ENCODE peak calls at places on chromosomes 16 and 17, in five cellular contexts. One of them, this sample, is unnamed.

GRCh38 chr16:79257958-79258490 is 342.5 kb downstream of the MAF start:
- DNase-seq in K562: no peak
- DNase-seq in SK-N-SH: no peak
- DNase-seq in HepG2: no peak
- DNase-seq in GM12878: no peak
- DNase-seq in this sample: no peak

GRCh38 chr16:1911467-1912214 is 6.6 kb downstream of the HS3ST6 start:
- DNase-seq in SK-N-SH: no peak
- DNase-seq in HepG2: no peak
- DNase-seq in GM12878: no peak
- DNase-seq in K562: no peak
- DNase-seq in this sample: no peak

GRCh38 chr17:67725232-67726206 is 7.8 kb downstream of the NOL11 start:
- DNase-seq in GM12878: no peak
- DNase-seq in K562: no peak
- DNase-seq in HepG2: no peak
- DNase-seq in SK-N-SH: no peak
- DNase-seq in this sample: no peak

GRCh38 chr17:80559688-80560290 is 15.2 kb downstream of the RPTOR start:
- DNase-seq in GM12878: no peak
- DNase-seq in K562: no peak
- DNase-seq in HepG2: no peak
- DNase-seq in SK-N-SH: no peak
- DNase-seq in this sample: no peak

GRCh38 chr16:25060920-25061319 is 45.8 kb upstream of the ARHGAP17 start:
- DNase-seq in GM12878: no peak
- DNase-seq in HepG2: no peak
- DNase-seq in SK-N-SH: no peak
- DNase-seq in K562: no peak
- DNase-seq in this sample: no peak

GRCh38 chr16:11461595-11461990 is 116.3 kb downstream of the RMI2 start:
- DNase-seq in HepG2: no peak
- DNase-seq in K562: no peak
- DNase-seq in SK-N-SH: no peak
- DNase-seq in GM12878: no peak
- DNase-seq in this sample: no peak

GRCh38 chr17:76085731-76086366 is 6.9 kb downstream of the ZACN start:
- DNase-seq in GM12878: no peak
- DNase-seq in K562: no peak
- DNase-seq in HepG2: no peak
- DNase-seq in SK-N-SH: peak
- DNase-seq in this sample: no peak

GRCh38 chr16:53812914-53813313 is 109.0 kb downstream of the FTO start:
- DNase-seq in HepG2: no peak
- DNase-seq in SK-N-SH: no peak
- DNase-seq in GM12878: no peak
- DNase-seq in K562: peak
- DNase-seq in this sample: no peak

GRCh38 chr17:57669671-57670529 is 75.2 kb downstream of the CCDC182 start:
- DNase-seq in GM12878: no peak
- DNase-seq in K562: no peak
- DNase-seq in SK-N-SH: peak
- DNase-seq in HepG2: no peak
- DNase-seq in this sample: no peak

GRCh38 chr17:7652659-7653343 is 2.1 kb downstream of the ATP1B2 start:
- DNase-seq in HepG2: no peak
- DNase-seq in SK-N-SH: no peak
- DNase-seq in K562: no peak
- DNase-seq in GM12878: no peak
- DNase-seq in this sample: no peak

GRCh38 chr17:74305865-74306654 is 20.0 kb upstream of the KIF19 start:
- DNase-seq in K562: no peak
- DNase-seq in HepG2: no peak
- DNase-seq in SK-N-SH: no peak
- DNase-seq in GM12878: no peak
- DNase-seq in this sample: no peak

GRCh38 chr17:41775394-41776226 is 10.9 kb downstream of the JUP start:
- DNase-seq in SK-N-SH: no peak
- DNase-seq in K562: no peak
- DNase-seq in GM12878: no peak
- DNase-seq in HepG2: no peak
- DNase-seq in this sample: no peak

GRCh38 chr16:19804538-19805323 is 79.9 kb downstream of the GPRC5B start:
- DNase-seq in SK-N-SH: no peak
- DNase-seq in HepG2: no peak
- DNase-seq in K562: peak
- DNase-seq in GM12878: no peak
- DNase-seq in this sample: no peak
- TF ChIP-seq YY1 in SK-N-SH: no peak
- TF ChIP-seq YY1 in HepG2: no peak
- TF ChIP-seq YY1 in K562: no peak
- TF ChIP-seq YY1 in GM12878: no peak
- TF ChIP-seq YY1 in this sample: no peak

GRCh38 chr17:30326816-30327215 is 7.0 kb downstream of the TMIGD1 start:
- DNase-seq in SK-N-SH: no peak
- DNase-seq in GM12878: no peak
- DNase-seq in HepG2: no peak
- DNase-seq in K562: no peak
- DNase-seq in this sample: no peak

GRCh38 chr17:30333503-30334240 is at the start of gene TMIGD1:
- DNase-seq in SK-N-SH: no peak
- DNase-seq in K562: no peak
- DNase-seq in HepG2: no peak
- DNase-seq in GM12878: no peak
- DNase-seq in this sample: no peak

GRCh38 chr17:30334421-30334820 is 564 bp upstream of the TMIGD1 start:
- DNase-seq in GM12878: no peak
- DNase-seq in K562: no peak
- DNase-seq in HepG2: no peak
- DNase-seq in SK-N-SH: no peak
- DNase-seq in this sample: no peak

GRCh38 chr17:30336369-30337171 is 2.7 kb upstream of the TMIGD1 start:
- DNase-seq in GM12878: no peak
- DNase-seq in HepG2: peak
- DNase-seq in SK-N-SH: peak
- DNase-seq in K562: peak
- DNase-seq in this sample: peak

GRCh38 chr17:30332057-30332542 is 1.8 kb downstream of the TMIGD1 start:
- DNase-seq in SK-N-SH: no peak
- DNase-seq in K562: no peak
- DNase-seq in HepG2: peak
- DNase-seq in GM12878: peak
- DNase-seq in this sample: no peak
- TF ChIP-seq JUND in SK-N-SH: peak
- TF ChIP-seq JUND in K562: no peak
- TF ChIP-seq JUND in HepG2: no peak
- TF ChIP-seq JUND in GM12878: no peak
- TF ChIP-seq JUND in this sample: no peak

GRCh38 chr17:15479697-15480096 is 12.3 kb upstream of the CDRT4 start:
- DNase-seq in K562: no peak
- DNase-seq in HepG2: peak
- DNase-seq in GM12878: no peak
- DNase-seq in SK-N-SH: no peak
- DNase-seq in this sample: peak
- TF ChIP-seq REST in K562: no peak
- TF ChIP-seq REST in HepG2: no peak
- TF ChIP-seq REST in GM12878: no peak
- TF ChIP-seq REST in SK-N-SH: no peak
- TF ChIP-seq REST in this sample: no peak

DNA sequence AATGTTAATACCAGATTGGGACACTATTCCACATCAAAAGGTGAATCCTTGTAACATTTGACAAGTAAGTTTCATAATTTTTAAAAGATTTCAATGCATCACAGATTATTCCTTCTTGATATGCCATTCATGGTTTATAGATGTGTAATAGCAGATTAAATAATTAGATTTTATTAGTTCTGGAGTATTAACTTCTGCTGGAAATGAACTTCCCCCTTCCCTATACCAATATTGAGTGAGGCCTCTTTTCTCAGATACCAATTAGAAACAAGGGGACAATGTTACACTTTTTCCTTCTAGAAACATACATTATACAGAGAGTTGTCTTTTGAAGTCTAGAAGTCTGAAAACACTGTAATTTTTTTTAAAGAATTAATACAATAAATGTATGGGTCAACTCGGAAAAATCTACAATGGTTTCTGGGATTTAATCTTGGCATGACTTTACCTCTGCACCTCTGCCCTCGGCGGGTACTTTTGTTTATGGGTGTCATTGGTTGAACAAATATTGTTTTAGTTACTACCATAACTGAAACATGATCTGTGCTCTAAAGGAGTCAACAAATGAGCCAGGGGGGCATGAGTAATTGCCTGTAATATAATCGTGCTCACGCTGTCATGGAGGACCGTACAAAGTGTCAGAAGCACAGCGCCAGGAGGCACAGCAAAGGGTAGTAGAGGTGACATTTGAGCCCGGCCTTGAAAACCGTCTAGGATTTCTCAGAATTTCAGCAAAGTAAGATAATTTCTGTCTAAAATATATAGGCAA is 8.2 kb downstream of the LRRC37B start:
- DNase-seq in SK-N-SH: no peak
- DNase-seq in K562: no peak
- DNase-seq in GM12878: no peak
- DNase-seq in HepG2: no peak
- DNase-seq in this sample: no peak
- TF ChIP-seq YY1 in SK-N-SH: no peak
- TF ChIP-seq YY1 in K562: no peak
- TF ChIP-seq YY1 in GM12878: no peak
- TF ChIP-seq YY1 in HepG2: no peak
- TF ChIP-seq YY1 in this sample: no peak

GRCh38 chr17:1577186-1577585 is 14.6 kb upstream of the PITPNA start:
- DNase-seq in GM12878: no peak
- DNase-seq in K562: no peak
- DNase-seq in SK-N-SH: no peak
- DNase-seq in HepG2: peak
- DNase-seq in this sample: no peak

GRCh38 chr17:1577657-1578428 is 15.3 kb upstream of the PITPNA start:
- DNase-seq in K562: no peak
- DNase-seq in HepG2: no peak
- DNase-seq in GM12878: no peak
- DNase-seq in SK-N-SH: no peak
- DNase-seq in this sample: no peak

GRCh38 chr17:1574697-1575471 is 12.3 kb upstream of the PITPNA start:
- DNase-seq in K562: no peak
- DNase-seq in HepG2: no peak
- DNase-seq in SK-N-SH: peak
- DNase-seq in GM12878: no peak
- DNase-seq in this sample: no peak

GRCh38 chr17:1573932-1574696 is 11.5 kb upstream of the PITPNA start:
- DNase-seq in GM12878: no peak
- DNase-seq in K562: peak
- DNase-seq in HepG2: peak
- DNase-seq in SK-N-SH: peak
- DNase-seq in this sample: peak

GRCh38 chr17:1576500-1576899 is 13.9 kb upstream of the PITPNA start:
- DNase-seq in K562: no peak
- DNase-seq in GM12878: no peak
- DNase-seq in SK-N-SH: no peak
- DNase-seq in HepG2: no peak
- DNase-seq in this sample: no peak
- TF ChIP-seq JUND in K562: no peak
- TF ChIP-seq JUND in GM12878: no peak
- TF ChIP-seq JUND in SK-N-SH: no peak
- TF ChIP-seq JUND in HepG2: no peak
- TF ChIP-seq JUND in this sample: no peak